ENCODE peak calls at places on chromosomes 13 and 19, in eight cellular contexts. Q, H, G, E, J, V, M and U are unnamed samples. For H3K36me3, the result is how much of the 10 kb centered on the place peaks cover.

GRCh38 chr13:42275098-42275471 is 3.1 kb downstream of the AKAP11 start:
- DNase-seq in V (no peak), M (no peak), G (no peak), E (no peak), J (no peak), Q (no peak), H (no peak), U (no peak)

GRCh38 chr19:1019616-1019961 is 1.3 kb downstream of the TMEM259 start:
- DNase-seq in V (no peak), Q (no peak), M (no peak), E (no peak), G (no peak), H (no peak), J (no peak), U (peak)

GRCh38 chr13:33184530-33184929 is 101.0 kb downstream of the STARD13 start:
- DNase-seq in J (no peak), H (no peak), E (no peak), G (no peak), Q (no peak), M (no peak), V (no peak), U (no peak)

GRCh38 chr13:43061496-43062280 is 38.3 kb downstream of the DNAJC15 start:
- DNase-seq in Q (no peak), J (no peak), H (no peak), E (no peak), V (no peak), G (no peak), M (no peak), U (no peak)

GRCh38 chr13:23504188-23504587 is 66.0 kb upstream of the TNFRSF19 start:
- DNase-seq in G (no peak), H (no peak), E (no peak), Q (no peak), J (no peak), M (no peak), V (no peak), U (no peak)

GRCh38 chr13:64206430-64207225 is 2791.0 kb upstream of the PCDH20 start:
- DNase-seq in J (no peak), E (no peak), Q (no peak), G (no peak), M (no peak), V (no peak), H (no peak), U (no peak)

GRCh38 chr19:54448037-54448773 is 794 bp upstream of the LENG8 start:
- DNase-seq in V (peak), Q (no peak), J (peak), G (no peak), E (no peak), M (peak), H (no peak), U (peak)

GRCh38 chr13:26168835-26169234 is 53.3 kb downstream of the RNF6 start:
- DNase-seq in Q (no peak), E (no peak), M (no peak), V (no peak), G (no peak), H (no peak), J (no peak), U (no peak)

GRCh38 chr13:97844151-97844550 is 109.3 kb upstream of the IPO5 start:
- DNase-seq in H (no peak), E (no peak), Q (no peak), M (no peak), J (no peak), V (no peak), G (no peak), U (no peak)

GRCh38 chr19:34075661-34076091 is 96.6 kb upstream of the LSM14A start:
- DNase-seq in Q (no peak), E (no peak), G (no peak), V (no peak), H (no peak), J (no peak), M (no peak), U (no peak)

GRCh38 chr13:80048802-80049201 is 292.1 kb downstream of the SPRY2 start:
- DNase-seq in G (peak), H (peak), M (peak), Q (peak), E (peak), V (no peak), J (peak), U (peak)

GRCh38 chr13:59337070-59337469 is 826.7 kb downstream of the DIAPH3 start:
- DNase-seq in V (no peak), Q (no peak), E (no peak), G (no peak), J (no peak), H (no peak), M (no peak), U (no peak)

GRCh38 chr19:52296400-52296772 is 583 bp upstream of the ZNF480 start:
- DNase-seq in M (no peak), H (no peak), J (no peak), V (no peak), G (no peak), Q (no peak), E (no peak), U (no peak)

GRCh38 chr19:6894313-6894712 is 6.9 kb downstream of the ADGRE1 start:
- DNase-seq in M (no peak), J (no peak), V (no peak), Q (no peak), E (no peak), G (no peak), H (no peak), U (no peak)

GRCh38 chr13:73428137-73428536 is 369.3 kb downstream of the KLF5 start:
- DNase-seq in E (no peak), V (no peak), J (no peak), M (no peak), H (no peak), G (no peak), Q (no peak), U (no peak)

GRCh38 chr19:28426902-28427232 is 786.1 kb downstream of the UQCRFS1 start:
- DNase-seq in V (no peak), E (no peak), H (no peak), Q (no peak), M (no peak), J (peak), G (no peak), U (no peak)

GRCh38 chr19:29001922-29002247 is 211.1 kb downstream of the UQCRFS1 start:
- DNase-seq in G (no peak), Q (no peak), V (no peak), M (no peak), J (no peak), E (no peak), H (no peak), U (no peak)

GRCh38 chr19:35142531-35143230 is 374 bp upstream of the FXYD7 start:
- DNase-seq in H (no peak), Q (no peak), E (peak), G (no peak), J (peak), V (peak), M (peak), U (no peak)

GRCh38 chr13:94706854-94707399 is 5.4 kb downstream of the SOX21 start:
- DNase-seq in G (no peak), M (peak), V (no peak), H (no peak), Q (no peak), J (no peak), E (no peak), U (no peak)

GRCh38 chr19:1618157-1619093 is 13.2 kb upstream of the UQCR11 start:
- DNase-seq in J (peak), G (no peak), V (peak), E (no peak), H (no peak), Q (no peak), M (peak), U (peak)

GRCh38 chr13:113586661-113587479 is 2.3 kb downstream of the TFDP1 start:
- DNase-seq in G (peak), M (no peak), E (no peak), H (peak), V (no peak), J (no peak), Q (no peak), U (no peak)

GRCh38 chr19:11324079-11324661 is 15.3 kb downstream of the RAB3D start:
- DNase-seq in M (no peak), G (no peak), H (peak), Q (peak), V (peak), E (peak), J (peak), U (peak)

GRCh38 chr13:114055766-114056165 is 76.7 kb downstream of the RASA3 start:
- DNase-seq in H (no peak), G (no peak), J (no peak), V (no peak), M (no peak), E (no peak), Q (no peak), U (no peak)

GRCh38 chr19:13430790-13431582 is 75.3 kb downstream of the CACNA1A start:
- DNase-seq in J (peak), E (peak), V (peak), G (no peak), M (peak), Q (no peak), H (peak), U (peak)

GRCh38 chr13:113029487-113030258 is 60.7 kb downstream of the MCF2L start:
- DNase-seq in V (peak), H (no peak), E (no peak), M (peak), Q (no peak), J (peak), G (no peak), U (no peak)

GRCh38 chr19:7348587-7349230 is at the start of gene ARHGEF18:
- DNase-seq in M (no peak), V (no peak), H (peak), Q (no peak), J (no peak), G (no peak), E (peak), U (no peak)

GRCh38 chr13:114021464-114022308 is 47.8 kb upstream of the C13orf46 start:
- DNase-seq in M (no peak), H (no peak), E (peak), J (no peak), Q (no peak), G (no peak), V (no peak), U (no peak)

GRCh38 chr13:111387026-111387871 is 66.8 kb downstream of the TEX29 start:
- DNase-seq in M (no peak), J (no peak), E (peak), V (no peak), Q (no peak), G (no peak), H (no peak), U (no peak)

GRCh38 chr19:18262917-18263316 is 11.3 kb downstream of the IQCN start:
- DNase-seq in E (no peak), H (no peak), V (no peak), G (no peak), Q (no peak), M (no peak), J (peak), U (no peak)

GRCh38 chr19:18053571-18054219 is 33.0 kb downstream of the IL12RB1 start:
- DNase-seq in Q (no peak), V (no peak), G (no peak), H (no peak), M (no peak), E (no peak), J (no peak), U (no peak)

GRCh38 chr13:73168226-73168992 is 109.6 kb downstream of the KLF5 start:
- DNase-seq in G (no peak), M (no peak), V (no peak), H (no peak), Q (no peak), E (no peak), J (no peak), U (no peak)

GRCh38 chr19:47419789-47420188 is 462 bp upstream of the MEIS3 start:
- DNase-seq in J (no peak), G (no peak), V (no peak), E (no peak), M (no peak), Q (no peak), H (no peak), U (no peak)

GRCh38 chr13:80237646-80238045 is 103.3 kb downstream of the SPRY2 start:
- DNase-seq in H (no peak), G (no peak), M (no peak), J (no peak), E (no peak), Q (no peak), V (no peak), U (no peak)

GRCh38 chr13:48533207-48533499 is 273 bp upstream of the RCBTB2 start:
- DNase-seq in J (no peak), V (no peak), E (no peak), Q (no peak), M (no peak), G (no peak), H (no peak), U (no peak)

GRCh38 chr19:49447485-49448431 is 3.9 kb downstream of the PIH1D1 start:
- DNase-seq in H (no peak), J (peak), E (no peak), M (peak), Q (no peak), G (no peak), V (no peak), U (no peak)
- H3K4me3 ChIP-seq in H (no peak), J (no peak), E (no peak), M (peak), Q (no peak), G (no peak), V (no peak), U (no peak)

DNA sequence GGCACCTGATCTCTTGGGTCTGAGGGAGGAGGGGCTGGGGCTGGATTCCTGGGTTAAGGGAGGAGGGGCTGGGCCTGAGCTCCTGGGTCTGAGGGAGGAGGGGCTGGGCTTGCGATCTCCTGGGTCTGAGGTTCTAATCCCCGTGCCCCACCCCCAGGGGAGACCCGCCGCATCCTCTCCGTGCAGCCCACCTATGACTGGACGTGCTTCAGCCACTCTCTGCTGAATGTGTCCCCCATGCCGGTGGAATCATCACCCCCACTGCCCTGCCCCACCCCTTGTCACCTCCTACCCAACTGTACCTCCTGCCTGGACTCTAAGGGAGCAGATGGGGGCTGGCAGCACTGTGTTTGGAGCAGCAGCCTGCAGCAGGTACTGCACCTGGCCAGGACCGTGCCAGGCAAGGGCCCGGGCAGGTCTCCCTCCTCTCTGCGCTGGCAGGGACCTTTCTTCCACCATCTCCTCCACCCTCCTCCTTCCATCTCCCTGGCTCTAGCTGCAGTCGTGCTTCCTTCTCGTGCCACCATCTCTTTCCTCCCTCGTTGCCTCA is 27.1 kb downstream of the CNFN start:
- DNase-seq in H (no peak), J (no peak), G (no peak), E (no peak), M (no peak), Q (no peak), V (no peak), U (no peak)
- H3K27ac ChIP-seq in H (no peak), J (no peak), G (no peak), E (no peak), M (no peak), Q (no peak), V (no peak), U (no peak)

GRCh38 chr19:2779121-2779740 is 3.8 kb downstream of the SGTA start:
- DNase-seq in V (no peak), G (no peak), Q (no peak), H (no peak), E (no peak), M (no peak), J (no peak), U (no peak)

GRCh38 chr19:2774953-2775555 is 8.0 kb downstream of the SGTA start:
- DNase-seq in H (no peak), E (no peak), Q (no peak), M (no peak), V (no peak), J (no peak), G (no peak), U (no peak)

GRCh38 chr19:2777952-2778683 is 5.0 kb downstream of the SGTA start:
- DNase-seq in E (no peak), H (no peak), J (no peak), Q (no peak), M (no peak), V (no peak), G (no peak), U (no peak)

GRCh38 chr19:2774083-2774679 is 8.9 kb downstream of the SGTA start:
- DNase-seq in E (no peak), M (no peak), J (no peak), G (no peak), Q (no peak), V (no peak), H (no peak), U (peak)

GRCh38 chr19:2775556-2776430 is 7.3 kb downstream of the SGTA start:
- DNase-seq in V (peak), Q (peak), G (no peak), M (no peak), H (peak), E (peak), J (peak), U (peak)
- H3K36me3 ChIP-seq in V (under half), Q (under half), G (under half), M (under half), H (under half), E (under half), J (half or more), U (under half)

GRCh38 chr19:16002380-16002779 is 53.6 kb downstream of the OR10H4 start:
- DNase-seq in V (no peak), M (no peak), J (no peak), H (no peak), Q (no peak), E (no peak), G (no peak), U (no peak)
- H3K4me3 ChIP-seq in V (peak), M (no peak), J (no peak), H (peak), Q (peak), E (peak), G (peak), U (no peak)

GRCh38 chr19:3790209-3790734 is 4.1 kb upstream of the MATK start:
- DNase-seq in G (no peak), Q (no peak), E (no peak), V (no peak), M (no peak), H (no peak), J (no peak), U (no peak)

GRCh38 chr19:3793799-3794198 is 7.6 kb upstream of the MATK start:
- DNase-seq in V (no peak), G (no peak), J (no peak), M (no peak), Q (no peak), H (no peak), E (no peak), U (no peak)

GRCh38 chr19:3788991-3789778 is 3.0 kb upstream of the MATK start:
- DNase-seq in G (no peak), H (no peak), Q (no peak), M (no peak), E (no peak), J (no peak), V (no peak), U (no peak)

GRCh38 chr19:3792114-3792513 is 5.9 kb upstream of the MATK start:
- DNase-seq in G (no peak), H (no peak), V (no peak), J (no peak), E (no peak), Q (no peak), M (no peak), U (no peak)

DNA sequence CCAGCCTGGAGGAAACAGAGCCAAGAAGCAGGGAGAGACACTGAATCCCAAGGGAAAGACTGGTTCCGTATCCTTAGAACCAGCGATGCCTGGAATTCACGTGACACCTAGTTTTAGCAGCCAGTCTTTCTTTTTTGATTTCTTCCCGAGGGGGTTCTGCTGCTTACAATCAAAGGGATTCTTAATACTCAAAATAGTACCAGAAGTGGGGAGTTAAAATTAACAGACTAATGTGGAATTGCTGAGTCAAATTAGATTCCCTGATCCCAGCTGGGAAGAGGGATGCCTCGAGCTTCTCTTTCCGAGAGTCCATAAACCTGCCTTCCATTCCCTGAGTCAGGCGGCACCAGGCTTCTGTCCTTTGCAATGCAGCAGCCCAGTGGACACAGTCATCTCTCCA is 4.8 kb upstream of the MATK start:
- DNase-seq in M (no peak), V (no peak), G (no peak), Q (no peak), H (no peak), E (no peak), J (no peak), U (no peak)
- H3K27ac ChIP-seq in M (no peak), V (no peak), G (no peak), Q (no peak), H (no peak), E (no peak), J (no peak), U (no peak)

GRCh38 chr19:16851031-16851712 is 22.0 kb downstream of the SIN3B start:
- DNase-seq in H (no peak), M (no peak), G (no peak), V (no peak), Q (no peak), J (no peak), E (no peak), U (no peak)
- H3K36me3 ChIP-seq in H (under half), M (under half), G (half or more), V (half or more), Q (under half), J (half or more), E (under half), U (half or more)

GRCh38 chr19:41706741-41707501 is 1.5 kb upstream of the CEACAM5 start:
- DNase-seq in J (peak), G (no peak), E (peak), Q (no peak), H (peak), V (peak), M (peak), U (no peak)
- H3K4me3 ChIP-seq in J (peak), G (no peak), E (no peak), Q (peak), H (peak), V (peak), M (peak), U (no peak)

GRCh38 chr13:51848674-51849073 is 3.7 kb upstream of the TMEM272 start:
- DNase-seq in E (no peak), M (no peak), H (no peak), G (no peak), Q (no peak), J (no peak), V (no peak), U (no peak)
- H3K27ac ChIP-seq in E (no peak), M (no peak), H (no peak), G (no peak), Q (no peak), J (no peak), V (no peak), U (no peak)

DNA sequence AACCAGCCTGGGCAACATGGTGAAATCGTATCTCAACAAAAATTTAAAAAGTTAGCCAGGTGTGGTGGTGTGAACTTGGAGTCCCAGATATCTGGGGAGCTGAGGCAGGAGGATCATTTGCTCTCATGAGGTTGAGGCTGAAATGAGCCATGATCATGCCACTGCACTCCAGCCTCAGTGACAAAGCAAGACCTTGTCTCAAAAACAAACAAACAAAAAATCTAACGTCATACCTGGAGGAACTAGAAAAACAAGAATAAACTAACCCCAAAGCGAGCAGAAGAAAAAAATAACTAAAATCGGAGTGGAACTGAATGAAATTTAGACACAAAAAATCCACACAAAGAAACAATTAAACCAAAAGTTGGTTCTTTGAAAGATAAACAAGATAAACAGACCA is 1885.1 kb downstream of the OLFM4 start:
- DNase-seq in G (no peak), Q (no peak), J (no peak), V (no peak), M (no peak), H (no peak), E (no peak), U (no peak)
- H3K36me3 ChIP-seq in G (under half), Q (under half), J (under half), V (under half), M (under half), H (under half), E (under half), U (under half)